ENCODE peak calls at places on chromosomes 13 and 19, in eight cellular contexts. P is H1, Z is adrenal gland, R is heart left ventricle, E is uterus, F is A549, M is K562, S is breast epithelium. A is an unnamed sample.

GRCh38 chr19:15432018-15432494 is 13.3 kb upstream of the AKAP8L start:
- DNase-seq in P (no peak), Z (no peak), R (no peak), E (no peak), F (peak), M (peak), S (no peak), A (peak)

GRCh38 chr13:96080676-96081075 is 9.2 kb upstream of the HS6ST3 start:
- DNase-seq in P (no peak), Z (no peak), R (no peak), E (no peak), F (no peak), M (no peak), S (no peak), A (no peak)

GRCh38 chr13:31556376-31556775 is 182.9 kb upstream of the RXFP2 start:
- DNase-seq in P (no peak), Z (no peak), R (no peak), E (no peak), F (no peak), M (no peak), S (no peak), A (no peak)

GRCh38 chr19:340620-341385 is 3.8 kb downstream of the MIER2 start:
- DNase-seq in P (no peak), Z (no peak), R (no peak), E (no peak), F (no peak), M (no peak), S (no peak), A (no peak)

GRCh38 chr19:6866646-6867255 is 20.6 kb upstream of the ADGRE1 start:
- DNase-seq in P (no peak), Z (no peak), R (no peak), E (no peak), F (no peak), M (no peak), S (no peak), A (no peak)

GRCh38 chr19:27745978-27746542 is 1466.9 kb downstream of the UQCRFS1 start:
- DNase-seq in P (no peak), Z (no peak), R (no peak), E (no peak), F (no peak), M (no peak), S (peak), A (no peak)

GRCh38 chr19:50357178-50358100 is 8.0 kb downstream of the NAPSA start:
- DNase-seq in P (peak), Z (peak), R (peak), E (peak), F (peak), M (peak), S (peak), A (peak)

GRCh38 chr19:55103190-55103589 is 14.2 kb downstream of the PPP1R12C start:
- DNase-seq in P (no peak), Z (no peak), R (no peak), E (no peak), F (no peak), M (no peak), S (no peak), A (no peak)

GRCh38 chr13:71605744-71606143 is 261.3 kb downstream of the DACH1 start:
- DNase-seq in P (no peak), Z (no peak), R (no peak), E (no peak), F (no peak), M (no peak), S (no peak), A (no peak)

GRCh38 chr19:57099199-57099661 is 20.6 kb upstream of the USP29 start:
- DNase-seq in P (no peak), Z (peak), R (peak), E (peak), F (peak), M (peak), S (no peak), A (peak)

DNA sequence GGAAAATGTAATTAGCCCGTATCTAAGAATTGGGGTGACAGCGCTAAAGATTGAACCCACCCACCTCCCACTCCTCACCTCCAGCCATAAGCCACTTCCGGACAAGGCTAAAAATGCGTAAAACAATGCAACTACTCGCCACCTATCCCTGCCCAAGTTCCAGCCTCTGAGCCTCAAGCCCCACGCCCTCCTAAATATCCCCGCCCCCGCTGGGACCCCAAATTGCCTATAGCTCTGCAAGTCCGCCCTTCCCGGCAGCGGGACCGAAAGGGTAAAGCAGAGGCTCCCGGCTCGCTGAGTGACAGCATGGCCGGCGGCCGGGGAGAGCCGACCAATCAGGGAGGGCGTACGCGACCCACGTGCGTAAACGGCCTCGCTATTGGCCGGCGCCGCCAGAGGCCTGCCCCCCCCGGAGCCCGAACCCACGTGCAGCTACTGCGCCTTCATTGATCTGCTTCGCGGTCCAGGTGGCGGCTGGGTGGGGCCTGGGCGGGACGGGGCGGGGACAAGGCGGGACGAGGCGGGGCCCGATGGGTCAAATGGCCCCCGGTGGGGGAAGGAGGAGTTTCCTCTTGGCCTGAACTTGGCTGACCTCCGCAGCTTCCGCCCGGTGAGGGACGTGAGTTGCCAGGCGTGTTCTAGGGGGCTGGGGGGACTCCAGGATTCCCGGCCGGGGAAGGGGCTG is at the start of gene TLE6:
- DNase-seq in P (peak), Z (peak), R (peak), E (peak), F (peak), M (peak), S (peak), A (peak)
- TF ChIP-seq POLR2A in P (no peak), Z (no peak), R (no peak), E (no peak), F (no peak), M (peak), S (no peak), A (no peak)

GRCh38 chr19:17522988-17523872 is 11.8 kb downstream of the PGLS start:
- DNase-seq in P (no peak), Z (peak), R (peak), E (no peak), F (no peak), M (no peak), S (no peak), A (no peak)
- TF ChIP-seq POLR2A in P (no peak), Z (no peak), R (no peak), E (no peak), F (no peak), M (no peak), S (no peak), A (no peak)

DNA sequence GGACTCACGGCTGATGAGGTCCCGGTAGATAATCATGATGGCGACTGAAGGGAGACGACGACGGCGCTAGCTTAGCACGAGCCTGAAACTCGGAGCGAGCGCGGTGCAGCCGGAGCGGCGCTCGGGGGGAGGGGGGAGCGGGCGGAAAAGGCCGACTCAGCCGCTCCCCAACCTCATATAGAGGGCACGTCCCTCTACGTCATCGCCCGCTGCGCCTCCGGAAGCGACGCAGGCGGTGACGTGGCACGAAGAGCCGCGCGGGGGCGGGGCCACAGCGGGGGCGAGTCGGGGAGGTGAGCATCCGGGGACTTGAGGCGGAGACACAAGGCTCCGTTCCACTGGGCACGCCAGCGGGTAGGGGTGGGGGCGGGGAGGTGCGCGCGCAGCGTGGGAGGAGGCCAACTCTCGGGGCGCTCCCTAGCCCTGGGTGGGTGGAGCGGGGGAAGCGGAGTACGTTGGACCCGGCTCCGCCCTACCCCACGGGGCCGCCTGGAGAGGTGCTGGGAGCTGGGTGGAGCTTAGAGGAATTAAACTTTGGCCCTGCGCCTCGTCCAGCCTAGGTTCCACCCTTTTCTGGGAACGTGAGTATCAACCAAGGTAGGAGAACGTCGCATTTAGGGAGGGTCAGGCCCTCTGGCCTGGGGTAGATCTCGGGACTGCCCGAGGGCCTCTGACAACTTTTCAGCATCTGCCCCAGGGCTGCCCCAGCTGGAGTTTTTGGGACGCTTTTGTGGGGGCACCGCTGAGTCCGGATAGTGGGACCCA is at the start of gene TPT1:
- DNase-seq in P (peak), Z (peak), R (peak), E (peak), F (peak), M (peak), S (peak), A (peak)
- TF ChIP-seq POLR2A in P (peak), Z (peak), R (peak), E (peak), F (peak), M (peak), S (peak), A (peak)

GRCh38 chr19:52369463-52370340 is at the start of gene ZNF880:
- DNase-seq in P (peak), Z (peak), R (peak), E (peak), F (peak), M (peak), S (peak), A (peak)
- TF ChIP-seq POLR2A in P (peak), Z (peak), R (no peak), E (peak), F (no peak), M (no peak), S (peak), A (no peak)

GRCh38 chr19:44741841-44742352 is 6.6 kb upstream of the BCL3 start:
- DNase-seq in P (no peak), Z (peak), R (peak), E (peak), F (peak), M (peak), S (peak), A (peak)
- TF ChIP-seq POLR2A in P (no peak), Z (peak), R (no peak), E (peak), F (peak), M (no peak), S (peak), A (no peak)

GRCh38 chr19:34678085-34678412 is 571 bp downstream of the ZNF302 start:
- DNase-seq in P (no peak), Z (no peak), R (no peak), E (no peak), F (no peak), M (no peak), S (no peak), A (no peak)

GRCh38 chr19:34675919-34676318 is 1.0 kb downstream of the SCGB2B2 start:
- DNase-seq in P (no peak), Z (no peak), R (no peak), E (no peak), F (no peak), M (no peak), S (no peak), A (no peak)

GRCh38 chr19:34678421-34678820 is 943 bp downstream of the ZNF302 start:
- DNase-seq in P (no peak), Z (no peak), R (no peak), E (no peak), F (no peak), M (no peak), S (no peak), A (no peak)

GRCh38 chr19:34676697-34677385 is at the start of gene SCGB2B2:
- DNase-seq in P (no peak), Z (peak), R (no peak), E (no peak), F (peak), M (no peak), S (no peak), A (no peak)

GRCh38 chr19:34677386-34678084 is at the start of gene ZNF302:
- DNase-seq in P (peak), Z (peak), R (peak), E (peak), F (peak), M (peak), S (peak), A (peak)
- TF ChIP-seq POLR2A in P (peak), Z (peak), R (no peak), E (peak), F (peak), M (no peak), S (peak), A (peak)

DNA sequence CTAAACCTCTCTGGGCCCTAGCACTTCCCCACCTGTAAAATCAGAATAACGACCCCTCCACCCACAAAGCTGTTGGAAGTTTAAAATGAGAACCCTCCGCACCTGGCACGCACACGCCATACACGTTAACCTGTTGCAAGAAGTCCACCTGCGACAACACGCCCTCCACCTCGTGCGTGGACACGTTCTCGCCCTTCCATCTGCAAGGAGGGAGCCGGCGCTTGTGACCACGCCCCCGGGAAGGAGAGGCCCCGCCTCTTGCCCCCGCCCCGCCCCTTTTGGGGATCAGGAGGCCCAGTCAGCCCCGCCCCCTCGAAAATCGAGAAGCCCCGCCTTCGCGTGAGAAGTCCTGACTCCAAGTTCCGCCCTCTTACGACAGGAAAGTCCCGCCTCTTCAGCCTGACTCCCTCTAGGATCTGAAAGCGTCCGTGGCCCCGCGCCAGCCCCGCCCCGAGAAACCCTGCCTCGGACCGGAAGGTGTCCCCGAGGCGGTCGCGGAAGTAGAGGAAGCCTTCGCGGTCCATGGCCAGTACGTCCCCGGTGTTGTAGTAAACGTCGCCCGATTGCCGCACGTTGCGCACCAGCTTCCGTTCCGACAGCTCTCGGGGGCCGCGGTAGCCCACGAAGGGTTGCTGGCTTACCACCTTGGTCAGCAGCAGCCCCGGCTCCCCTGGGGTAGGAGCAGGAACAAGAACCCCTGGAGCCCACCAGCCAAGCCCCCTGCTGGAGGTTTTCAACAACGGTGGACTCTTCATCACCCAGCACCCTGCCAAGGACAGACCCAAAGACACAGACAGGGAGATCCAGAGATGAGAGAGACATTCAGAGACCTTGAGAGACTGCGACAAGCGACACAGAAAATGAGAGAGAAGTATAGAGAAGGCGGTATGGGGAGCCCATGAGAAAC is 12.5 kb downstream of the SLC27A5 start:
- DNase-seq in P (peak), Z (peak), R (peak), E (peak), F (peak), M (peak), S (peak), A (peak)
- TF ChIP-seq POLR2A in P (no peak), Z (peak), R (no peak), E (peak), F (peak), M (peak), S (peak), A (peak)

GRCh38 chr13:44132710-44133109 is 240.9 kb upstream of the SERP2 start:
- DNase-seq in P (no peak), Z (peak), R (peak), E (no peak), F (no peak), M (no peak), S (peak), A (no peak)
- TF ChIP-seq POLR2A in P (no peak), Z (no peak), R (no peak), E (no peak), F (no peak), M (no peak), S (no peak), A (no peak)